ENCODE peak calls at places on chromosomes 1 and 21, in four cellular contexts. J is Peyer's patch; V is CD8-positive, alpha-beta T cell; G is CD4-positive, alpha-beta memory T cell. A is an unnamed sample.

GRCh38 chr1:103191327-103191726 is 83.0 kb upstream of the COL11A1 start:
- DNase-seq in J (no peak), V (no peak), G (no peak), A (no peak)

GRCh38 chr1:154749078-154749760 is 120.9 kb downstream of the KCNN3 start:
- DNase-seq in J (no peak), V (no peak), G (no peak), A (no peak)

GRCh38 chr21:14487490-14488432 is 58.4 kb downstream of the SAMSN1 start:
- DNase-seq in J (no peak), V (no peak), G (no peak), A (no peak)

GRCh38 chr1:222817529-222817928 is 2.7 kb downstream of the DISP1 start:
- DNase-seq in J (no peak), V (no peak), G (no peak), A (no peak)

GRCh38 chr1:147673401-147673800 is 3.1 kb upstream of the ACP6 start:
- DNase-seq in J (no peak), V (no peak), G (no peak), A (no peak)

GRCh38 chr1:172138636-172139035 is 281.8 kb upstream of the C1orf105 start:
- DNase-seq in J (no peak), V (no peak), G (no peak), A (no peak)

GRCh38 chr1:121586369-121587229 is 401.8 kb downstream of the SRGAP2C start:
- DNase-seq in J (peak), V (peak), G (peak), A (no peak)

GRCh38 chr1:203328714-203329122 is 22.2 kb downstream of the FMOD start:
- DNase-seq in J (peak), V (no peak), G (no peak), A (no peak)

GRCh38 chr1:44783697-44784093 is 4.3 kb downstream of the BEST4 start:
- DNase-seq in J (no peak), V (no peak), G (no peak), A (no peak)

GRCh38 chr1:12342261-12343003 is 112.6 kb downstream of the VPS13D start:
- DNase-seq in J (no peak), V (no peak), G (no peak), A (no peak)

GRCh38 chr21:17711896-17712295 is 99.2 kb upstream of the BTG3 start:
- DNase-seq in J (no peak), V (no peak), G (no peak), A (no peak)

GRCh38 chr1:5753431-5754078 is 238.7 kb downstream of the NPHP4 start:
- DNase-seq in J (peak), V (no peak), G (no peak), A (no peak)

GRCh38 chr1:202189919-202190715 is 3.5 kb upstream of the LGR6 start:
- DNase-seq in J (no peak), V (no peak), G (no peak), A (no peak)

GRCh38 chr1:101506541-101507164 is 269.8 kb downstream of the S1PR1 start:
- DNase-seq in J (no peak), V (peak), G (peak), A (peak)

GRCh38 chr21:34530264-34530663 is 18.3 kb upstream of the KCNE1 start:
- DNase-seq in J (no peak), V (no peak), G (no peak), A (no peak)

GRCh38 chr1:178921499-178921898 is 50.6 kb upstream of the ANGPTL1 start:
- DNase-seq in J (no peak), V (no peak), G (no peak), A (no peak)

GRCh38 chr1:63693956-63694607 is 79.7 kb upstream of the ROR1 start:
- DNase-seq in J (no peak), V (no peak), G (no peak), A (no peak)

GRCh38 chr1:180863158-180863775 is 49.4 kb upstream of the KIAA1614 start:
- DNase-seq in J (no peak), V (no peak), G (peak), A (no peak)

GRCh38 chr1:41500378-41500777 is 15.9 kb upstream of the EDN2 start:
- DNase-seq in J (peak), V (no peak), G (no peak), A (no peak)

GRCh38 chr1:82273816-82274215 is 473.1 kb downstream of the ADGRL2 start:
- DNase-seq in J (no peak), V (no peak), G (no peak), A (no peak)

GRCh38 chr1:48960304-48960703 is 183.6 kb upstream of the BEND5 start:
- DNase-seq in J (no peak), V (no peak), G (no peak), A (no peak)

GRCh38 chr1:15953294-15953771 is 22.6 kb downstream of the ZBTB17 start:
- DNase-seq in J (no peak), V (no peak), G (no peak), A (no peak)

GRCh38 chr1:22832414-22832786 is 121.8 kb downstream of the EPHB2 start:
- DNase-seq in J (no peak), V (no peak), G (no peak), A (no peak)

GRCh38 chr1:210313046-210313445 is 15.7 kb upstream of the HHAT start:
- DNase-seq in J (no peak), V (no peak), G (no peak), A (no peak)

GRCh38 chr1:210315529-210315928 is 13.2 kb upstream of the HHAT start:
- DNase-seq in J (no peak), V (no peak), G (no peak), A (no peak)

GRCh38 chr1:210310562-210310961 is 18.1 kb upstream of the HHAT start:
- DNase-seq in J (no peak), V (no peak), G (no peak), A (no peak)

GRCh38 chr1:210311726-210312493 is 16.8 kb upstream of the HHAT start:
- DNase-seq in J (no peak), V (no peak), G (no peak), A (no peak)
- H3K4me3 ChIP-seq in J (peak), V (no peak), G (no peak), A (peak)

DNA sequence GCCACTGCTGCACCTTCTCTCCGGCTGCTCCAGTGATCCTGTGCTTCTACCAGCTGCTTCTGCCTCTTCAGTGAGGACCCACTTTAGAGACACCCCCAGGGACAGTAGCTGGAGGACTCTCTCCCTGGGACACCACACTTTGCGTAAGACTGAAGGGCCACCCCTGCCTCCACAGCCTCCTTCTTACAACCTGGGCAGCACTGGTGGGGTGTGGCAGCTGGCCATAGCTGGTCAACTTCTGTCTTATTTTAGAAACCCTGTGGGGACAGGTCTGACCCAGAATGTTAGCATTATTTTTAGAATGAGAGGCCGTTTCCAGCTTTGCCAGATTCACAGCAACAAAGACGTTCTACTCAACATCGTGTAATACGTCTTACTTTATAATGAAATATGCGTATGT is 1.1 kb upstream of the KRTAP10-9 start:
- DNase-seq in J (no peak), V (no peak), G (no peak), A (no peak)
- H3K27ac ChIP-seq in J (no peak), V (no peak), G (no peak), A (no peak)

DNA sequence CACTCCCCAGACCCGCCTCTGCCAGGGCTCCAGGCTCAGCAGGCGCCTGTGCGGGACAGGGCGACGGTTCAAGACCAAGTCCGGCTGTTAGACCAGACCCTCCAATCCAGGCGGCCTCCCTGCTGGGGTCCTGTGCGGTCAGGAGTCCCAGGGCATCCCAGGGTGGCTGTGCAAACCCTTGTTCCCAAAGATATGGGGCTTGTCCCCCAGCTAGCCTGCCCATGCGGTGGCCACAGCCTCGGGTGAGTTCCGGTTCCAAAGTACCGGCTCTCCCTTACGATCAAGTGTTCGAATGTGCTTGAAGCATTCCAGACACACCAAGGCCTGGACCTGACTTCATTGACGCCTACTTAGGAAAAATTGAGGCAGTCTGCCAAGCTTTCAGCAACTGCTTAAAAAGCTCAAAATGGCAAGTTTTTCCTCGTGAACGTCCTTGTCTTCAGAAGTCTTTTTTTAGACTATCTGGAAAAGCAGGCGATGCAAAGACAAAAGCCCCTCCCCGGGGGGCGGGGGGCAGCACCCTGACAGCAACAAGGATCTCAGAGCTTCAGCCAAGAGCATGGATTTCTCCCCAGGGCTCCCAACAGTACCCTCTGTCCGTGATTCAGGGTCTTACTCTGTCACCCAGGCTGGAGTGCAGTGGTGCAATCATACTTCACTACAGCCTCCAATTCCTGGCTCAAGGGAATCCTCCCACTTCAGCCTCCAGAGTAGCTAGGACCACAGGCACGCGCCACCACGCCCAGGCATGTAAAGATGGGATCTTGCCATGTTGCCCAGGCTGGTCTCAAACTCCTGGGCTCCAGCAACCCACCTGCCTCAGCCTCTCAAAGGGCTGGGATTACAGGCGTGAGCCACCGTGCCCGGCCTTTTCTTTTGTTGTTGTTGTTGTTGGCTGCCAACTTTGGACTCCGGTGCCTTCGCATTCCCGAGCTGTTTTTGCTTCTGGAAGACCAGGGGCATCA is 2.3 kb downstream of the FAAP20 start:
- DNase-seq in J (no peak), V (no peak), G (no peak), A (no peak)
- H3K4me3 ChIP-seq in J (no peak), V (no peak), G (no peak), A (no peak)

GRCh38 chr1:183806086-183806485 is 1.2 kb downstream of the RGL1 start:
- DNase-seq in J (no peak), V (no peak), G (no peak), A (no peak)
- H3K27ac ChIP-seq in J (peak), V (no peak), G (no peak), A (no peak)

GRCh38 chr1:20033396-20033795 is 36.6 kb upstream of the PLA2G5 start:
- DNase-seq in J (no peak), V (no peak), G (no peak), A (no peak)

GRCh38 chr1:20032425-20032824 is 37.6 kb upstream of the PLA2G5 start:
- DNase-seq in J (no peak), V (no peak), G (no peak), A (no peak)

GRCh38 chr1:20035114-20035513 is 34.9 kb upstream of the PLA2G5 start:
- DNase-seq in J (no peak), V (no peak), G (no peak), A (no peak)

DNA sequence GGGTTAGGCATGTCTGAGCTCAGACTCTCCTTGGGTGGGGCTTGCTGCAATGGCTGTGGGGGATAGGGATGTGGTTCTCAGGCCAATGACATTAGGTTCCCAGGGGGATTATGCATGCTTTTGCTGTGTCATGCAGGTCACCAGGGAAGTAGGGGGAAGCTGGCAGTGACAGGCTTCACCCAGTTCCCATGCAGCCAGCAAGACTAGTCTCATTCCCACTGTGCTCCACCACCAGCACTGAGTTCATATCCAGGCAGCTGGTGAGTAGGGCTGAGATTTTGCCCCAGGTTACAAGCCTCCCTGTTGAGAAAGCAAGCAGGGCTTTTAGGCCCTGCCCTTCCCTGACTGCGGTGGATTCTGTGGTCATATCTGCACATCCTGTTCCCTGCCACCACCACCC is 32.1 kb upstream of the PLA2G5 start:
- DNase-seq in J (no peak), V (no peak), G (no peak), A (no peak)
- H3K4me3 ChIP-seq in J (no peak), V (no peak), G (no peak), A (no peak)

DNA sequence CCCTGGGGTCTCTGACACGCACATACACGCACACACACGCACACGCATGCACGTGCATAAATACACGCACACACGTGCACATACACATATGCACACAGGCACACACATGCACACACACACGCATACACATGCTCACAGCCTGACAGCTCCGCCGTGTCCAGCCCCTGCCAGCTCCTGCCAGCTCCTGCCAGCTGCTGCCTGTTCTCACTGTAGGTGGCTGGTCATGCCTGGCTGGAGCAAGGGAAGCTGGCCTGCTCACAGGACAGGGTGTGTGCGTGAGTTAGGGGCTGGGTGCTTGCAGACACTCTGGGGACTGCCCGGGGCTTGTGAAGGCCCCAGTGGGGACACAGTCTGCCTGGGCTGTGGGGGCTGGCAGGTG is 4.9 kb downstream of the PLCH2 start:
- DNase-seq in J (no peak), V (no peak), G (no peak), A (no peak)
- H3K27ac ChIP-seq in J (peak), V (no peak), G (no peak), A (no peak)

DNA sequence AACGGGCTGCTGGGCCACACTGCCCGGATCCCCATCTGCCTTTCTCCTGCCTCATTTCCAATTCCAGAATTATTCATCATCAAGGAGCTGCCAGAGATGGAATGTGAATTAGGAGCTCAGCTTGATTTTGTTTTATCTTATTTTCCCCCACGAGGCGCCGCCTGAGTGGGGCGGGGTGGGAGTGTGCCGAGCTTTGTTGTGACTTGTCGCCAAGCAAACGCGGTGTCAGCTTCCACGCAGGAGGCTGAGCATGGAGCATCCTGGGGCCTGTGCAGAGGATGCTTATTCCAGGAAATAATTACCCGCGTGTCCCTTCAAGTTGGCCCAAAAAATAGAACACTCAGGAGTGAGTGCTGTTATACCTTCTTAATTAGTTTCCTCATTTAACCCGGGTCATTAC is 91.2 kb downstream of the HMGB4 start:
- DNase-seq in J (no peak), V (no peak), G (no peak), A (no peak)
- H3K4me3 ChIP-seq in J (no peak), V (no peak), G (no peak), A (no peak)

DNA sequence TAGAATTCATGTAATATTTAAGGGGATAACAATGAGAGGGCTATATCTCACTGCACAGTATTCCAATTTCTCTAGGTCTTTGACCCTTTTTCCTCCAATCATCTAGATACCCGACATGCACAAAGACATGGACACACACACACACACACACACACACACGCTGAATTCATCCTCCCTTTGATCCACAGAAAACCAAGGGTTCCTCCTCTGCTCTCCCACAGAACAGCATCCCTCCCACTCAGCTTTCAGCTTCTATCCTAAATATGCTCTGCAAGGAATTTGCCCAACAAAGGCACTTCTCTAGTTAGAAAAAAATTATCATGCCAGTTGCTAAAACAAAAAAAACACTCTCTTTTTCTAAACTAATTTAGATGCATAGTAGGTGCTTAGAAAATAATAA is 231.7 kb downstream of the RGS7 start:
- DNase-seq in J (no peak), V (no peak), G (no peak), A (no peak)
- H3K27ac ChIP-seq in J (no peak), V (no peak), G (no peak), A (no peak)

DNA sequence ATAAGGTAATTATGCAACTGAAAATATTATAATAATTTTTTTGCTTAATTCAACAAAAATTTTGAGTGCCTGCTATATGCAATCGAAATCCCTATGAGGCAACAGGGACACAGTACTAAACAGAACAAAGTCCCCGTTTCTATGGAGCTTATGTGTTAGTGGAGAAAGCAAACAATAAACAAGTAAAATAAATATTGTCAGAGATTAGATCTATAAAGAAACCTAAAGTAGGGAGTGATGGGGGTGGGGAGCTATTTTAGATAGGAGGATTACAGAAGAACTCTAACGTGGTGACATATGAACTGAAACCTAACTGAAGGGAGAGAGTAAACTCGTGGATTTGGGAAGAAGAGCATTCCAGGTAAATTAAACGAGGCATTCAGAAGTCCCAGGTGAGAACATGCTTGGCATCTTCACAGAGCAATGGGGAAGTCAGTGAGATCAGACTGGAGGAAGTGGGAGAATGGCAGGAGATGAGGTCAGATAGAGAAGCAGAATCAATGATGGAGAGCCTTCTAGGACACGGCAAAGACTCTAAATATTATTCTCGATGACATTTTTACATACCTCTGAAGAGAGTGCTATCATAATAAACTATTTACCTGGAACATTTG is 154.5 kb downstream of the DENND1B start:
- DNase-seq in J (no peak), V (no peak), G (no peak), A (no peak)
- H3K4me3 ChIP-seq in J (no peak), V (no peak), G (no peak), A (no peak)

DNA sequence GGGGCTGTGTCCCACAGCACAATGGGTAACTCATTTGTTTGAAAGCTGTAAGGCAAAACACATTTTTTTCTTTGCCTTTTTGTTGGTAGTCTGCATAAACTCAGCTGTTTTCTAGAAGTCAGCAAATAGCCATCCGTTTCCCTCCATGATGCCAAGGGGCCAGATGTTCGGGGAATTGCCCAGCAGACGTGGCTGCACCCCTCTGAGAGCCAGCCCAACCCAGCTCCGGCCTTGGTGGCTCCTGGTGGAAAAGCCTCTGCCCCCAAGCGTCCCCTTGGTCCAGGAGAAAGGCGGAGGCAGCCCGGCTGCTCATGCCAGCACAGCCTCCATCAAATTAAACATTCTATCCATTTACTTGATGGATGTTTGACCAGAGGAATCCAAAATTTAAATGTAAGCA is 58.3 kb upstream of the ADARB1 start:
- DNase-seq in J (peak), V (no peak), G (no peak), A (no peak)
- H3K27ac ChIP-seq in J (no peak), V (no peak), G (no peak), A (no peak)